ENCODE peak calls at places on chromosomes 4 and X, in nine cellular contexts. X is fibroblast of mammary gland; K is foreskin fibroblast; M is right lobe of liver; U is GM12865; H is natural killer cell treated with Interleukin-12 subunit alpha and Interleukin-12 subunit beta and Interleukin-15 and Interleukin-18, amount 100 ng/mL, for 72 hours; Q is astrocyte of the spinal cord; E is aorta; Z is RPMI7951. D is an unnamed sample.

GRCh38 chr4:5798447-5798846 is 87.4 kb downstream of the EVC start:
- DNase-seq in X (peak), K (peak), M (no peak), U (no peak), H (no peak), Q (no peak), E (no peak), Z (no peak), D (no peak)

GRCh38 chrX:23754664-23755063 is 11.6 kb upstream of the ACOT9 start:
- DNase-seq in X (no peak), K (no peak), M (no peak), U (no peak), H (no peak), Q (no peak), E (no peak), Z (no peak), D (no peak)

GRCh38 chr4:127843704-127844604 is 36.7 kb upstream of the PLK4 start:
- DNase-seq in X (no peak), K (no peak), M (no peak), U (no peak), H (no peak), Q (no peak), E (no peak), Z (no peak), D (no peak)

GRCh38 chr4:158376441-158376840 is 145.2 kb upstream of the RXFP1 start:
- DNase-seq in X (peak), K (no peak), M (no peak), U (no peak), H (no peak), Q (no peak), E (no peak), Z (no peak), D (no peak)

GRCh38 chr4:83112678-83113428 is 1.7 kb downstream of the PLAC8 start:
- DNase-seq in X (no peak), K (peak), M (no peak), U (peak), H (peak), Q (peak), E (no peak), Z (peak), D (no peak)

GRCh38 chr4:5399790-5400421 is 308.5 kb downstream of the EVC2 start:
- DNase-seq in X (peak), K (peak), M (no peak), U (peak), H (no peak), Q (peak), E (no peak), Z (peak), D (no peak)

GRCh38 chr4:10457255-10457801 is at the start of gene ZNF518B:
- DNase-seq in X (peak), K (peak), M (peak), U (peak), H (peak), Q (peak), E (peak), Z (peak), D (no peak)

GRCh38 chrX:65587616-65588526 is 53.3 kb upstream of the LAS1L start:
- DNase-seq in X (peak), K (peak), M (peak), U (no peak), H (no peak), Q (peak), E (peak), Z (peak), D (no peak)

GRCh38 chr4:124334119-124334518 is 378.4 kb downstream of the ANKRD50 start:
- DNase-seq in X (peak), K (peak), M (no peak), U (peak), H (no peak), Q (peak), E (no peak), Z (peak), D (peak)

D was measured in HS-5.